ENCODE peak calls at places on chromosome X, in ten cellular contexts. T is T follicular helper cell, R is Right ventricle myocardium superior, Z is RPMI8226, Q is H54, W is mesothelial cell of epicardium, Y is NCI-H2107, O is EH, U is neural crest cell, I is sciatic nerve. B is an unnamed sample.

GRCh38 chrX:38375888-38376287 is 23.5 kb downstream of the OTC start:
- DNase-seq in T (no peak), R (no peak), Z (peak), Q (no peak), W (no peak), Y (no peak), O (no peak), U (peak), I (no peak), B (no peak)

GRCh38 chrX:152231106-152231505 is 92.7 kb upstream of the MAGEA10 start:
- DNase-seq in T (no peak), R (no peak), Z (no peak), Q (no peak), W (no peak), Y (no peak), O (no peak), U (no peak), I (no peak), B (no peak)

GRCh38 chrX:107562482-107562881 is 65.8 kb upstream of the PRPS1 start:
- DNase-seq in T (no peak), R (no peak), Z (no peak), Q (peak), W (no peak), Y (no peak), O (peak), U (no peak), I (no peak), B (no peak)

GRCh38 chrX:78333521-78333920 is 6.1 kb upstream of the CYSLTR1 start:
- DNase-seq in T (peak), R (no peak), Z (no peak), Q (no peak), W (no peak), Y (no peak), O (no peak), U (no peak), I (no peak), B (no peak)

GRCh38 chrX:65821721-65822496 is 154.5 kb downstream of the MSN start:
- DNase-seq in T (peak), R (peak), Z (no peak), Q (no peak), W (no peak), Y (no peak), O (no peak), U (no peak), I (no peak), B (no peak)

GRCh38 chrX:12954981-12955380 is 19.9 kb upstream of the TMSB4X start:
- DNase-seq in T (no peak), R (no peak), Z (peak), Q (no peak), W (no peak), Y (no peak), O (no peak), U (no peak), I (no peak), B (no peak)

GRCh38 chrX:134520860-134521390 is 61.0 kb downstream of the HPRT1 start:
- DNase-seq in T (no peak), R (no peak), Z (peak), Q (no peak), W (no peak), Y (peak), O (peak), U (peak), I (no peak), B (no peak)

GRCh38 chrX:44432641-44433040 is 89.2 kb upstream of the EFHC2 start:
- DNase-seq in T (no peak), R (no peak), Z (peak), Q (no peak), W (no peak), Y (no peak), O (no peak), U (no peak), I (no peak), B (no peak)

GRCh38 chrX:72003811-72004750 is 93.4 kb downstream of the NHSL2 start:
- DNase-seq in T (no peak), R (peak), Z (peak), Q (no peak), W (no peak), Y (no peak), O (peak), U (no peak), I (peak), B (no peak)

GRCh38 chrX:107710617-107711391 is 64.8 kb downstream of the TSC22D3 start:
- DNase-seq in T (peak), R (no peak), Z (peak), Q (peak), W (no peak), Y (no peak), O (peak), U (no peak), I (no peak), B (no peak)

GRCh38 chrX:261167-261857 is 19.9 kb upstream of the PLCXD1 start:
- DNase-seq in T (no peak), R (no peak), Z (no peak), Q (no peak), W (no peak), Y (no peak), O (no peak), U (no peak), I (no peak), B (no peak)

GRCh38 chrX:69158166-69159040 is 6.8 kb downstream of the PJA1 start:
- DNase-seq in T (no peak), R (peak), Z (peak), Q (peak), W (no peak), Y (peak), O (peak), U (no peak), I (peak), B (no peak)

GRCh38 chrX:152925835-152926234 is 28.0 kb downstream of the ZNF185 start:
- DNase-seq in T (no peak), R (no peak), Z (no peak), Q (no peak), W (no peak), Y (no peak), O (no peak), U (no peak), I (no peak), B (no peak)

GRCh38 chrX:22135994-22136684 is 104.0 kb downstream of the PHEX start:
- DNase-seq in T (no peak), R (no peak), Z (peak), Q (no peak), W (no peak), Y (peak), O (peak), U (peak), I (no peak), B (no peak)

GRCh38 chrX:78024349-78025108 is 55.1 kb upstream of the PGAM4 start:
- DNase-seq in T (no peak), R (no peak), Z (peak), Q (peak), W (no peak), Y (no peak), O (peak), U (no peak), I (no peak), B (peak)

GRCh38 chrX:129750971-129751370 is 12.2 kb downstream of the XPNPEP2 start:
- DNase-seq in T (no peak), R (no peak), Z (no peak), Q (no peak), W (no peak), Y (no peak), O (no peak), U (no peak), I (no peak), B (no peak)

GRCh38 chrX:115147220-115147619 is 42.0 kb upstream of the RBMXL3 start:
- DNase-seq in T (no peak), R (no peak), Z (no peak), Q (no peak), W (no peak), Y (no peak), O (peak), U (no peak), I (no peak), B (no peak)

GRCh38 chrX:46770006-46770816 is 11.3 kb upstream of the SLC9A7 start:
- DNase-seq in T (no peak), R (no peak), Z (no peak), Q (no peak), W (no peak), Y (no peak), O (peak), U (no peak), I (no peak), B (no peak)

GRCh38 chrX:70908541-70908940 is at the start of gene TEX11:
- DNase-seq in T (no peak), R (no peak), Z (no peak), Q (no peak), W (no peak), Y (no peak), O (no peak), U (no peak), I (no peak), B (no peak)

GRCh38 chrX:53281321-53281822 is at the start of gene IQSEC2:
- DNase-seq in T (no peak), R (peak), Z (peak), Q (peak), W (peak), Y (peak), O (peak), U (no peak), I (peak), B (peak)